ENCODE peak calls at places on chromosomes 5 and 9, in nine cellular contexts. S is PC-3, F is H1, G is neuronal stem cell, Q is tibial artery, A is left ventricle myocardium inferior, M is prostate gland, O is cardiac muscle cell, L is pancreas. B is an unnamed sample.

GRCh38 chr9:74721696-74722660 is 165.7 kb downstream of the TRPM6 start:
- DNase-seq in G (no peak), M (no peak), O (no peak), F (no peak), Q (no peak), L (no peak), A (no peak), S (no peak), B (no peak)

GRCh38 chr9:14245901-14246525 is 67.9 kb downstream of the NFIB start:
- DNase-seq in F (no peak), M (no peak), S (no peak), Q (no peak), L (no peak), O (peak; percentile 88), A (no peak), G (no peak), B (peak; percentile 63)

GRCh38 chr9:38277601-38278200 is 114.8 kb upstream of the ALDH1B1 start:
- DNase-seq in O (no peak), G (no peak), F (no peak), A (no peak), M (no peak), L (no peak), S (peak; percentile 9), Q (no peak), B (peak; percentile 28)

GRCh38 chr5:115656404-115656803 is 30.6 kb upstream of the TMED7 start:
- DNase-seq in M (no peak), A (no peak), L (no peak), O (no peak), F (no peak), S (no peak), G (no peak), Q (no peak), B (no peak)

GRCh38 chr5:73564644-73565165 is 734 bp downstream of the ANKRA2 start:
- DNase-seq in G (no peak), F (no peak), Q (no peak), M (peak; percentile 32), O (peak; percentile 13), L (no peak), S (no peak), A (no peak), B (peak; percentile 48)

GRCh38 chr9:113955076-113955752 is 79.1 kb downstream of the ZNF618 start:
- DNase-seq in Q (peak; percentile 77), M (no peak), L (no peak), S (no peak), O (peak; percentile 86), A (no peak), G (no peak), F (no peak), B (peak; percentile 74)

GRCh38 chr9:85108229-85108628 is 438.7 kb downstream of the NTRK2 start:
- DNase-seq in M (no peak), Q (no peak), G (no peak), O (no peak), F (no peak), S (no peak), L (no peak), A (no peak), B (no peak)

GRCh38 chr5:54838843-54839242 is 146.6 kb downstream of the ESM1 start:
- DNase-seq in O (no peak), A (no peak), S (no peak), G (no peak), M (no peak), F (no peak), Q (no peak), L (no peak), B (no peak)

GRCh38 chr9:76534031-76534430 is 75.0 kb downstream of the GCNT1 start:
- DNase-seq in A (no peak), Q (no peak), G (no peak), L (no peak), F (no peak), S (no peak), M (no peak), O (peak; percentile 17), B (peak; percentile 37)

GRCh38 chr9:89342213-89342612 is 23.9 kb downstream of the SECISBP2 start:
- DNase-seq in A (no peak), L (no peak), G (no peak), Q (no peak), F (no peak), O (no peak), S (no peak), M (no peak), B (no peak)

GRCh38 chr9:123586140-123586735 is 230.2 kb downstream of the CRB2 start:
- DNase-seq in Q (no peak), G (no peak), F (no peak), A (no peak), O (no peak), M (no peak), S (no peak), L (no peak), B (no peak)

GRCh38 chr5:173858675-173859121 is 29.5 kb upstream of the CPEB4 start:
- DNase-seq in G (no peak), M (no peak), S (no peak), L (no peak), F (no peak), A (no peak), O (peak; percentile 23), Q (no peak), B (no peak)

GRCh38 chr9:2260401-2261306 is 245.5 kb downstream of the SMARCA2 start:
- DNase-seq in S (peak; percentile 56), G (no peak), O (peak; percentile 53), L (no peak), A (no peak), M (no peak), F (no peak), Q (no peak), B (peak; percentile 88)

GRCh38 chr5:122870219-122870856 is 24.9 kb downstream of the SNX24 start:
- DNase-seq in M (no peak), G (no peak), A (no peak), Q (no peak), S (no peak), L (no peak), F (no peak), O (peak; percentile 49), B (peak; percentile 85)

GRCh38 chr5:91639744-91640143 is 256.6 kb upstream of the ARRDC3 start:
- DNase-seq in Q (no peak), F (no peak), M (no peak), S (no peak), A (no peak), O (no peak), G (no peak), L (no peak), B (no peak)

GRCh38 chr5:158951461-158951860 is 148.3 kb downstream of the EBF1 start:
- DNase-seq in A (no peak), F (no peak), M (no peak), S (no peak), Q (no peak), L (no peak), G (peak; percentile 15), O (no peak), B (no peak)

GRCh38 chr5:32710859-32711692 is at the start of gene NPR3:
- DNase-seq in S (peak; percentile 20), Q (peak; percentile 35), O (peak; percentile 48), F (peak; percentile 51), G (no peak), L (no peak), M (no peak), A (peak; percentile 26), B (peak; percentile 89)

GRCh38 chr5:178113141-178113787 is at the start of gene N4BP3:
- DNase-seq in O (peak; percentile 63), S (peak; percentile 58), A (no peak), G (peak; percentile 77), L (peak; percentile 86), Q (no peak), F (peak; percentile 88), M (peak; percentile 62), B (peak; percentile 81)

GRCh38 chr9:81631213-81631745 is 58.1 kb downstream of the TLE1 start:
- DNase-seq in O (no peak), Q (no peak), M (no peak), L (no peak), A (no peak), G (no peak), S (no peak), F (no peak), B (no peak)
- H3K4me3 ChIP-seq in O (no peak overlapping the region), Q (no peak overlapping the region), M (no peak overlapping the region), L (no peak overlapping the region), A (no peak overlapping the region), G (no peak overlapping the region), S (no peak overlapping the region), F (no peak overlapping the region), B (no peak overlapping the region)

GRCh38 chr9:99365233-99365980 is 143.3 kb downstream of the SEC61B start:
- DNase-seq in L (no peak), G (no peak), O (peak; percentile 70), A (no peak), S (no peak), F (no peak), M (no peak), Q (no peak), B (peak; percentile 36)
- H3K27ac ChIP-seq in L (no peak overlapping the region), G (no peak overlapping the region), O (no peak overlapping the region), A (no peak overlapping the region), S (no peak overlapping the region), F (no peak overlapping the region), M (no peak overlapping the region), Q (no peak overlapping the region), B (no peak overlapping the region)

DNA sequence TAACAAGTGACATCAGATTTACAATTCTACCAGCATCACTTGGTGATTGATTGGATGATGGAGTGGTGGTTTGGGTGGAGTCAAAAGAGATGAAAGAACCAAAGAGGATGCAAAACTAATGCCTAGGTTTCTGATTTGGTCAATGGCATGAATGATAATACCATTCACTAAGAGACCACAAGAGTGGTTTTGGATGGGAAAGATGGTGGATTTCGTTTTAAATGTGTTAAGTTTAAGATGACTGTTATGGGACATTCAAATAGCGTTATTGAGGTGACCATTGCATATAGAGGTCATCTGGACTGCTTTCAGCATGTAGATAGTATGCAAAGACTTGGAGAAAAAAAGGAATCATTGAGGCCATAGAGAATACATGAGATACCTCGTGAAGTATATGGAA is 3.6 kb downstream of the SMC5 start:
- DNase-seq in S (no peak), M (no peak), L (no peak), A (no peak), Q (no peak), F (no peak), G (no peak), O (no peak), B (no peak)
- H3K4me3 ChIP-seq in S (no peak overlapping the region), M (no peak overlapping the region), L (no peak overlapping the region), A (no peak overlapping the region), Q (no peak overlapping the region), F (no peak overlapping the region), G (no peak overlapping the region), O (no peak overlapping the region), B (no peak overlapping the region)

DNA sequence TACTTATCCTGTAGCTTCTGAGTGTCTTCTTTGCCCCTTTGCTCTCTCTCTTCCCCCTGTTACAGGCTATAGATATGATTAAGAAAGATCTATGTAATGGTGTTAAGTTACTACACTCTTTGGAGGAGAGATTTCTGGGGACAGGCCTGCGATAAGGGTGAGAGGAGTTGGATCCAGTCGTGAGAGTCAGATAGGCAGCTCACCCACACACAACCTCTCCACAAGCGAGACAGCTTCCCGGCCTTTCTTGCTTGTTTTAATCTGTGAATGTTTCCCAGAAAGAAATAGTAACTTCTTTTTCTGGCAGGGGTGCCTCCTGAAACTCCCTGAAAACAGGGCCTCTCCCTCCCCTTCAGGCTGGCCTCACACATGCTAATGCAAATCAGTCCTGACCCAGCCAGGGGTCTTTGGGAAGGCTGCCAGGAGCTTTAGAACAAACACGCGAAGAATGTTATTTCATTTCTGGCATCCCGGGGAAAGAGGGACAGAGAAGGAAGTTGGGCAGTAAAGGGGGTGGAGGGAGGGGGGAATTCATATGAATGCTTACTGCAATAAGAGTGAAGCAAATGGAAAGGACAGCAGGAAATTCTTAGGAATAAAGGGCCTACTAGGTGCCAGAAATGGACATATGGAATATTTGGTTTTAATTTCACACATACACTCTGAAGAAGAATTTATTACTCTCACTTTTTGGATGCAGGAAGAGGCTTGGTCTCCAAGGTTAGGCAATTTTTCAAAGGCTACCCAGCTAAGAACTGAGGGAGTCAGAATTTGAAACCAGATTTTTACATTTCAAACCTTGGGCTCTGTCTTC is 215.8 kb upstream of the TRIM32 start:
- DNase-seq in Q (no peak), F (peak; percentile 60), L (no peak), S (no peak), M (no peak), G (peak; percentile 70), A (peak; percentile 21), O (peak; percentile 98), B (peak; percentile 23)
- H3K27ac ChIP-seq in Q (peak overlapping the region; percentile 61), F (peak overlapping the region; percentile 74), L (peak overlapping the region; percentile 6), S (no peak overlapping the region), M (no peak overlapping the region), G (peak overlapping the region; percentile 79), A (peak overlapping the region; percentile 59), O (peak overlapping the region; percentile 97), B (peak overlapping the region; percentile 20)

B was measured in GM23248.